ENCODE peak calls at places on chromosomes 11 and 22, in six cellular contexts. F is fibroblast of lung, N is GM23248, S is endothelial cell of umbilical vein, Z is PC-3, H is HCT116. G is an unnamed sample.

GRCh38 chr11:1323779-1324178 is 14.3 kb upstream of the TOLLIP start:
- DNase-seq in H (no peak), Z (no peak), N (no peak), F (no peak), S (no peak), G (no peak)

GRCh38 chr22:38766076-38766777 is 10.4 kb upstream of the SUN2 start:
- DNase-seq in N (peak; percentile 84), Z (peak; percentile 82), F (peak; percentile 42), S (peak; percentile 30), H (peak; percentile 79), G (peak; percentile 65)

GRCh38 chr11:36394926-36395325 is 98.8 kb downstream of the PRR5L start:
- DNase-seq in S (no peak), N (no peak), H (no peak), Z (no peak), F (no peak), G (no peak)

GRCh38 chr11:32137263-32137662 is 46.4 kb downstream of the RCN1 start:
- DNase-seq in H (peak; percentile 34), S (peak; percentile 81), F (peak; percentile 95), N (peak; percentile 96), Z (peak; percentile 76), G (peak; percentile 93)

GRCh38 chr11:1060410-1060809 is 14.3 kb upstream of the MUC2 start:
- DNase-seq in S (no peak), H (no peak), N (no peak), Z (no peak), F (no peak), G (no peak)

GRCh38 chr22:45204751-45205623 is 35.7 kb downstream of the KIAA0930 start:
- DNase-seq in S (no peak), Z (no peak), H (no peak), N (no peak), F (no peak), G (no peak)

GRCh38 chr22:45529966-45530575 is 27.4 kb downstream of the FBLN1 start:
- DNase-seq in N (peak; percentile 85), S (no peak), H (no peak), Z (no peak), F (peak; percentile 92), G (no peak)

GRCh38 chr22:19998991-19999820 is 17.4 kb downstream of the ARVCF start:
- DNase-seq in N (no peak), Z (no peak), F (no peak), H (no peak), S (no peak), G (no peak)

GRCh38 chr11:35517481-35517880 is 7.9 kb downstream of the PAMR1 start:
- DNase-seq in H (no peak), N (no peak), S (no peak), F (no peak), Z (no peak), G (no peak)

GRCh38 chr11:125338435-125338834 is 157.6 kb downstream of the FEZ1 start:
- DNase-seq in S (no peak), F (no peak), Z (no peak), H (no peak), N (no peak), G (no peak)

GRCh38 chr11:120558754-120559431 is 47.3 kb downstream of the GRIK4 start:
- DNase-seq in F (no peak), S (no peak), N (no peak), Z (no peak), H (no peak), G (no peak)

GRCh38 chr11:120556841-120557240 is 45.3 kb downstream of the GRIK4 start:
- DNase-seq in N (no peak), H (no peak), S (no peak), Z (no peak), F (no peak), G (no peak)

GRCh38 chr11:120555433-120555773 is 43.9 kb downstream of the GRIK4 start:
- DNase-seq in H (no peak), S (no peak), N (no peak), F (no peak), Z (no peak), G (no peak)

GRCh38 chr11:120551191-120551590 is 39.6 kb downstream of the GRIK4 start:
- DNase-seq in S (no peak), N (no peak), Z (no peak), H (no peak), F (no peak), G (no peak)

DNA sequence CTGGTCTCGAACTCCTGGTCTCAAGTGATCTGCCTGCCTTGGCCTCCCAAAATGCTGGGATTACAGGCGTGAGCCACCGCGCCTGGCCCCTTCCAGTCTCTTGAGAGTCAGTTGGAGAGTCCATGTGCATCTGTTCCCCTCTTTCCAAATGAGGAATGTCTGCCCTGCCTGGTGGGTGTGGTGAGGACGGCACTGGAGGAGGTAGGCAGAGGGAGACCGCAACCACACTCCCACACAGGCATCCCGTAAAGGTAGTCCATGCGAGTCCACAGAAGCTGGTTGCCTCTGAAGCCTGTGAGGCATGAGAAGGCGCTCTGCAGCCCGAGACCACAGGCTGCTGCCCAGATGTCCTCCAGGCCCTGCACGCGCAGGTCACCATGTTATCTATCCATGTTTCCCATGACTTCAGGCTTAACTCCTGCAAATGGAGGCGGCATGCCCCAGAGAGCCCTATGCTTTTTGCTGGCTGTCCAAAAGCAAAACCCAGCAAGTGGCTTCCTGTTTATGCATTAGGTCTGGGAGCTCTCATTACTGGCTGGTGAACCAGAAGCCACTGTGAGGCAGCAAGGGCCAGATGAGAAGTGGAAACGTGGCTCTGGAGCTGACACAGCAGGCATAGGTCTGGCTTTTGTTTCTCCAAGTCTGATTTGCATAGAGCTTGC is 43.4 kb downstream of the GRIK4 start:
- DNase-seq in F (peak; percentile 54), Z (no peak), S (peak; percentile 31), N (peak; percentile 23), H (no peak), G (no peak)
- H3K9ac ChIP-seq in F (no peak overlapping the region), Z (no peak overlapping the region), S (no peak overlapping the region), N (no peak overlapping the region), H (no peak overlapping the region), G (no peak overlapping the region)

GRCh38 chr11:132999031-132999430 is 533.3 kb downstream of the OPCML start:
- DNase-seq in F (no peak), S (no peak), N (no peak), Z (no peak), H (no peak), G (no peak)
- H2AFZ ChIP-seq in F (no peak overlapping the region), S (no peak overlapping the region), N (no peak overlapping the region), Z (no peak overlapping the region), H (no peak overlapping the region), G (no peak overlapping the region)

DNA sequence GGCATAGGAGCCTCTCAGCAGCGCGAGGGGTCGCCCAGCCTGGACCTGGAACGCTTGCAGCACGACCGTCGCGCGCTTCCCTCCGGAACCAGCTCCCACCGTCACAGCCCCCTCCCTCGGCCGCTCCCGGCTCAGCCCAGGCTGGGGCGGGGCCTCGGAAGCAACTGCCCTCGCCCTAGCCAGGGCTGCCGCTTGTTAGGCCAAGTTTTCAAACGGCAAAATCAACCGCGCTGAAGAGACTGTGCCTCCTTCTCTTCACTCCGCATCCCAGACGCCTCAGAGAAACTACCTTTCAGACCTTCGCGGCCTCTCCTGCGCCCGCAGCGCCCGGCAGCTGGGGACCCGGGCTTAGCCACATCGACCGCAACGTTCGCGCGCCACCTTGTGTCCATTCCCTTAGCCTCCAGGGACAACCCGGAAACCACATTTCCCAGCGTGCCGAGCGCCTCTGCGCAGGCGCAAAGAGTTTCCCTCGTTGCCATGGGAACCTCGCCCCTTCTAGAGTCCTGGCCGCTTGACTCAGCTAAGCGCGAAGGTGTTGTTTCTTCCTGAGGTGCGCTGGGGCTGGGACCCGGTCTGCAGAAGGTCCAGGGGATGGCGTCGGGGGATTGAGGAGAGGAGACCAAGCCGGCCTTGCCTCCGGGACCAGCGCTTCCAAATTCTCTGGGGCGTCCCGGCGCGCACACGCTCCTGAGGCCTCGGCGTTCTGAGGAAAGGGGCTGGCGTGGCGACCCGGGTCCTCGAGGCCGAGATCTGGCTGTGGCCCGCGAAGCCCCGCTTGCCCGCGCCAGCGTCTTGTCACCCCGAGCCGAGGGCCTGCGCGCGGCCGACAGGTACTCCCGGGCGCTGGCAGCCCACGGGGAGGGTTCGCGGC is 14.3 kb downstream of the SSH3 start:
- DNase-seq in N (peak; percentile 99), Z (peak; percentile 100), F (peak; percentile 91), S (peak; percentile 96), H (peak; percentile 90), G (peak; percentile 94)
- TF ChIP-seq EZH2 in N (no peak), Z (no peak), F (no peak), S (no peak), H (no peak), G (no peak)

GRCh38 chr11:67318239-67318555 is 14.9 kb downstream of the SSH3 start:
- DNase-seq in Z (peak; percentile 33), S (no peak), F (no peak), N (peak; percentile 9), H (no peak), G (no peak)
- H3K9ac ChIP-seq in Z (peak overlapping the region; percentile 80), S (peak overlapping the region; percentile 6), F (peak overlapping the region; percentile 74), N (peak overlapping the region; percentile 66), H (peak overlapping the region; percentile 88), G (peak overlapping the region; percentile 75)

DNA sequence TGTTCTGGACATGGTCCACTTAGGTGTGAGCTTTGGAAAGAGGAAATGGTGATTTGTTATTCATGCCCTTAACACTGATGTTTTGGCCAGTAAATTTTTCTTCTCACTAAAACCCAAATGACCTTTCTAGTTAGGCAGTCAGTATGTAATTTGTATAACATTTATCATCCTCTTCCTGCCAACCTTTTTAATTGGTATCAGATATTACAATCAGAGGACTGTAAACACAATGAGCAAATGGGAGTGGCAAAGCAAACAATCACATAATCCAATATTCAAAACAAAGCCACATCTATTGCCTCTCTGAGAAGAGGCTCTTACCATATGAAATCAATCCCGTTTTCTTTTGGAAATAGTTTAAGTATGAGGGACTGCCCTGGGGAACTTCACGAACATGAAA is 49.1 kb downstream of the BBOX1 start:
- DNase-seq in H (no peak), F (no peak), Z (no peak), S (no peak), N (no peak), G (no peak)
- H2AFZ ChIP-seq in H (no peak overlapping the region), F (no peak overlapping the region), Z (no peak overlapping the region), S (no peak overlapping the region), N (no peak overlapping the region), G (no peak overlapping the region)

GRCh38 chr11:67024966-67025365 is 2.0 kb downstream of the SYT12 start:
- DNase-seq in F (no peak), S (no peak), H (no peak), N (peak; percentile 25), Z (peak; percentile 39), G (no peak)

GRCh38 chr11:67024410-67024809 is 1.5 kb downstream of the SYT12 start:
- DNase-seq in S (no peak), F (no peak), H (no peak), N (no peak), Z (peak; percentile 66), G (peak; percentile 26)

GRCh38 chr11:67022341-67022933 is 497 bp upstream of the SYT12 start:
- DNase-seq in Z (peak; percentile 96), S (no peak), F (peak; percentile 8), N (peak; percentile 57), H (peak; percentile 75), G (peak; percentile 79)

GRCh38 chr11:67023957-67024353 is 1.0 kb downstream of the SYT12 start:
- DNase-seq in H (no peak), F (no peak), Z (no peak), N (no peak), S (no peak), G (no peak)

GRCh38 chr11:67022961-67023956 is at the start of gene SYT12:
- DNase-seq in F (no peak), S (no peak), N (peak; percentile 61), Z (peak; percentile 37), H (no peak), G (no peak)
- TF ChIP-seq EZH2 in F (peak; percentile 76), S (peak; percentile 94), N (no peak), Z (no peak), H (no peak), G (no peak)

DNA sequence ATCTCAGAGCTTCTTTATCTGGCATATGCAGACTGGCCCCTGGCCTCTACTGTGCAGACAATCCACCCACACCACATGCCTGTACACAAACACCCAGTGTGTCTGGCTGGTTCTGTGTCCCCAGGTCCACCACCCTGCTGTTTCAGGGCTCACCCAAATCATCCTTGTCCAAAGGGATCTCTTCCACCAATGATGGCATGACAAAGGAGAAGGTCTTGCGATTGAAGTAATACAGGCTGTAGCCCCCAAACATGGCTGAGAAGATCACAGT is 1.7 kb downstream of the SLC37A4 start:
- DNase-seq in H (no peak), F (no peak), S (no peak), Z (no peak), N (no peak), G (no peak)
- H3K9ac ChIP-seq in H (peak overlapping the region; percentile 97), F (no peak overlapping the region), S (no peak overlapping the region), Z (no peak overlapping the region), N (no peak overlapping the region), G (no peak overlapping the region)